ENCODE peak calls at places on chromosomes 6 and 20, in four cellular contexts. I is fibroblast of lung, U is GM20000, B is endothelial cell. T is an unnamed sample.

GRCh38 chr20:50982372-50982771 is 23.8 kb downstream of the MOCS3 start:
- DNase-seq in U (no peak), I (peak), B (no peak), T (no peak)

GRCh38 chr6:125858427-125859320 is 67.9 kb downstream of the NCOA7 start:
- DNase-seq in I (peak), B (peak), U (peak), T (peak)

GRCh38 chr20:18225652-18226051 is 62.7 kb upstream of the ZNF133 start:
- DNase-seq in U (no peak), I (peak), B (no peak), T (no peak)

GRCh38 chr6:33812669-33813068 is 8.9 kb upstream of the MLN start:
- DNase-seq in B (peak), U (peak), I (peak), T (peak)

GRCh38 chr6:82080767-82081166 is 166.8 kb downstream of the IBTK start:
- DNase-seq in I (no peak), U (no peak), B (no peak), T (no peak)

GRCh38 chr20:39745380-39745779 is 783.2 kb downstream of the DHX35 start:
- DNase-seq in U (no peak), I (no peak), B (no peak), T (no peak)

GRCh38 chr20:16052406-16052805 is 520.8 kb downstream of the KIF16B start:
- DNase-seq in I (no peak), U (no peak), B (no peak), T (no peak)

GRCh38 chr6:70299456-70299855 is 3.4 kb downstream of the COL9A1 start:
- DNase-seq in B (peak), U (no peak), I (peak), T (no peak)

GRCh38 chr20:13017235-13017634 is 8.5 kb downstream of the SPTLC3 start:
- DNase-seq in B (no peak), U (no peak), I (peak), T (no peak)

GRCh38 chr6:7215140-7215539 is 97.9 kb downstream of the SSR1 start:
- DNase-seq in B (no peak), I (peak), U (no peak), T (no peak)

GRCh38 chr20:56957737-56958553 is 308.5 kb downstream of the BMP7 start:
- DNase-seq in B (peak), U (no peak), I (no peak), T (no peak)

GRCh38 chr6:136717297-136717990 is 74.8 kb downstream of the MAP3K5 start:
- DNase-seq in B (no peak), U (peak), I (peak), T (peak)

GRCh38 chr6:89071036-89071435 is 9.5 kb upstream of the PNRC1 start:
- DNase-seq in I (no peak), U (no peak), B (no peak), T (no peak)

GRCh38 chr6:2147737-2148448 is 97.5 kb downstream of the GMDS start:
- DNase-seq in U (no peak), B (no peak), I (peak), T (no peak)

GRCh38 chr6:107820571-107821261 is 3.4 kb downstream of the SCML4 start:
- DNase-seq in U (no peak), B (no peak), I (peak), T (no peak)

GRCh38 chr6:155244434-155244833 is 19.4 kb upstream of the CLDN20 start:
- DNase-seq in B (no peak), U (no peak), I (no peak), T (no peak)

GRCh38 chr20:51985753-51986152 is 183.4 kb upstream of the SALL4 start:
- DNase-seq in I (no peak), U (no peak), B (no peak), T (no peak)

GRCh38 chr6:50724381-50725124 is 11.2 kb downstream of the TFAP2D start:
- DNase-seq in I (no peak), U (no peak), B (no peak), T (no peak)

GRCh38 chr6:161596807-161597505 is 323.1 kb upstream of the AGPAT4 start:
- DNase-seq in U (no peak), I (no peak), B (no peak), T (no peak)

GRCh38 chr6:18501313-18502013 is 114.3 kb downstream of the RNF144B start:
- DNase-seq in U (no peak), B (no peak), I (peak), T (peak)

GRCh38 chr6:165988306-165988756 is 179.3 kb downstream of the TBXT start:
- DNase-seq in I (no peak), U (no peak), B (no peak), T (no peak)

GRCh38 chr6:44126320-44127149 is 717 bp downstream of the MRPL14 start:
- DNase-seq in I (peak), U (peak), B (peak), T (peak)

GRCh38 chr6:118596774-118597332 is 48.8 kb downstream of the PLN start:
- DNase-seq in I (no peak), B (no peak), U (no peak), T (no peak)

GRCh38 chr6:7919871-7920270 is 9.3 kb upstream of the TXNDC5 start:
- DNase-seq in U (no peak), B (no peak), I (no peak), T (no peak)

GRCh38 chr6:143264291-143264834 is 186.1 kb downstream of the ADAT2 start:
- DNase-seq in U (no peak), I (no peak), B (no peak), T (no peak)

GRCh38 chr6:13295576-13295975 is 32.8 kb downstream of the TBC1D7 start:
- DNase-seq in B (no peak), U (no peak), I (no peak), T (no peak)

GRCh38 chr6:13294499-13295069 is 33.8 kb downstream of the TBC1D7 start:
- DNase-seq in I (no peak), U (no peak), B (no peak), T (no peak)

GRCh38 chr6:13299403-13299821 is 28.9 kb downstream of the TBC1D7 start:
- DNase-seq in B (no peak), U (no peak), I (no peak), T (no peak)

GRCh38 chr6:13297391-13297790 is 30.9 kb downstream of the TBC1D7 start:
- DNase-seq in B (no peak), U (no peak), I (no peak), T (no peak)

DNA sequence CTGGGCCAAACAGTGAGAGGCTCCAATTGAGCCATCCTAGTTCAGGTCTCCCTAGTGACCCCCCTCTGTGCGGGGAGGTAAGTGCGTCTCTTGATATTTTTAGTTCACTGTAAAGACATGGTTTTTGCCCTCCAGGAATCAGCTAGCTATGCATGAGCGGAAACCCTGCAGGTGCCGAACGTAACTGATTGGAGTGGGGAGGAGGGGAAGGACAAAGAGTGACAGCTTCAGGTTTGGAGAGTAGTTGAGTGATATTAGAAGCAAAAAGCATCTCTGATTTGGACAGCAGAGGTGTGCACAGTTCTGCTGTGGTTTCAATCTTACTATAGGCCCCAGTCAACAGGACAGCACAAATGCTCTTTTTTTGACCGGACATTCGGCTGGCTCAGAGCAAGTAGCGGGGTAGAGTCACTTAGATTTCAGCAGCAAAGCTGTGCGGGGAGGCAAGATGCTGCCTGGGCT is 31.8 kb downstream of the TBC1D7 start:
- DNase-seq in B (no peak), I (no peak), U (no peak), T (no peak)
- TF ChIP-seq CTCF in B (no peak), I (no peak), U (no peak), T (no peak)

DNA sequence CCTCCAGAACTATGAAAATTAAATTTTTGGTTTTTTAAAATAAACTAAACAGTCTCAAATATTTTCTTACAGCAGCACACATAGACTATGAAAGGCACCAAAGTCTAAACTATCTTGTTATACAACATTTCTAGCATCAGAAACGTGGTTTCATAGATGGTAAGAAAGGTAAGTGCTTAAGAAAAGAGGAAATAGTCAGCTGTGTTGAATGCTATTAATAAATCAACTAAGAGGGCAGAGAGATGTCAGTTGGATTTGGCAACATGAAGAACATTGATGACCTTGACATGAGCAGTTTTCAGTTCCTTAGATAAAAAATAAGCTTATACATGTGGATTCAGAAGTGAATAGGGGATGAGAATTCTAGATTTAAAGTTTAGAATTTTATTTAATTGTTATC is 113.6 kb downstream of the RFX6 start:
- DNase-seq in U (no peak), I (no peak), B (no peak), T (no peak)
- TF ChIP-seq CTCF in U (no peak), I (no peak), B (no peak), T (no peak)

GRCh38 chr6:112622036-112622435 is 274.9 kb downstream of the RFPL4B start:
- DNase-seq in U (no peak), B (no peak), I (peak), T (no peak)

GRCh38 chr6:112620832-112621569 is 273.9 kb downstream of the RFPL4B start:
- DNase-seq in B (no peak), U (no peak), I (peak), T (no peak)

GRCh38 chr6:112618796-112619195 is 271.7 kb downstream of the RFPL4B start:
- DNase-seq in B (peak), I (peak), U (no peak), T (no peak)
- TF ChIP-seq CTCF in B (no peak), I (peak), U (no peak), T (no peak)

GRCh38 chr6:27472617-27473400 is at the start of gene ZNF184:
- DNase-seq in B (peak), U (peak), I (peak), T (peak)
- TF ChIP-seq CTCF in B (no peak), U (no peak), I (no peak), T (no peak)

DNA sequence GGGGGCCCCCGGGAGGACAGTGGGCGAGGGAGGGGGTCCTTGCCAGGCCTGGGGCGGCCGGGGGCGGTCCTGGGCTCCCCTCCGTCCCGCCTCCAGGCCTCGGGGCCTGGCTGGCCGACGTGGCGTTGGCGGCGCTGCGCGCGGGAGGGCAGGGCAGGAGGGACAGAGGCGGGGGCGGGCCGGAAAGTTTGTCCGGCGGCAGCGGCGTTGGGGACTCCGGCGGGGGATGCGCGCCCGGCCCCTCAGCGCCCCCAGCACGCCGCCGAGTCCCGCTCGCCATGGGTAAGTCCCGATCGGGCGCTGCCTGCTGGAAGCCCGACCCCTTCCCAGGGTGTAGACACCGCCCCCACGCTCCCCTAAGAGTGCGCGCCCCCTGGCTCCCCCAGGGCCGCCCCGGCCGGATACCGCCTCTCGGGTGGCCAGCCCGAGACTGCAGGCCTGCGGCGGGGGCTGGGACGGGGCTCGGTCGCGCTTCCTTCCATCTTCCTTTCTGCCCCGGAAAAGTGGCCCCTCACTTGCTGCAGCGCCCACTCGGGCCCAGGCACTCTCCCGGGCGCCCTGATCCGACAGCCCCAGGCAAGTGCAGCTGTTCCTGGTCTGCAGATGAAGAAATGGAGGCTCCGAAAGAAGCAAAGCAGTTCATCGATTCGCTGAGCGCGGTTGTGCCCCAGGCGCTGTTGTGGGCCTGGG is at the start of gene SLC2A10:
- DNase-seq in B (peak), I (peak), U (no peak), T (peak)
- TF ChIP-seq CTCF in B (no peak), I (no peak), U (no peak), T (no peak)

DNA sequence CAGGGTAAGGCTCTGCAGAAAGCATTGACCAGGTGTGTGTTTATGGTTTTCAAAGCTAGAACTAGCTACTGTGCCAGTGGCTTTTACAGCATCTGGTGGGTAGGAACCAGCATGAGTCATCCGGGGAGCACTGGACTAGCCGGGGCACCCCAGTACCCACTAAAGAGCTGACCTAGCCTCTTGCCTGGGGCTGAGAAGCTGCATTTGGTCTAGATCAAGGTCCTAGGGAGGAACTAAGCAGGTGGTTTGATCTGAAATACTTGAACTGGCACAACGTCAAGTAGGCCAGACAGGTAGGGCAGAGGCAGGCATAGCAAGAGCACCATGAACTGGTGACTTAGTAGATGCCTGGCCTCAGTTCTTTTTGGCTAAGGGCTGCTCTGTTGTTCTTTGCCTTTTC is 109.8 kb upstream of the PTPRK start:
- DNase-seq in I (no peak), U (no peak), B (no peak), T (no peak)
- TF ChIP-seq CTCF in I (no peak), U (no peak), B (no peak), T (no peak)

GRCh38 chr20:63690898-63691710 is 5.3 kb upstream of the TNFRSF6B start:
- DNase-seq in I (no peak), U (peak), B (no peak), T (no peak)

GRCh38 chr20:63693975-63694595 is 2.4 kb upstream of the TNFRSF6B start:
- DNase-seq in I (no peak), U (no peak), B (no peak), T (no peak)

GRCh38 chr20:63691711-63692435 is 4.6 kb upstream of the TNFRSF6B start:
- DNase-seq in B (no peak), U (no peak), I (no peak), T (no peak)

GRCh38 chr20:63693079-63693974 is 3.1 kb upstream of the TNFRSF6B start:
- DNase-seq in I (no peak), B (no peak), U (no peak), T (no peak)

GRCh38 chr20:63692436-63693078 is 3.9 kb upstream of the TNFRSF6B start:
- DNase-seq in B (no peak), U (no peak), I (peak), T (no peak)
- TF ChIP-seq CTCF in B (no peak), U (no peak), I (peak), T (no peak)

T was measured in GM13976.